ENCODE peak calls at places on chromosomes 5 and 9, in six cellular contexts. A is upper lobe of right lung, Z is HepG2, D is cardiac fibroblast, Q is tibial nerve, R is omental fat pad. J is an unnamed sample.

GRCh38 chr5:159094745-159095144 is 5.0 kb downstream of the EBF1 start:
- DNase-seq in A (no peak), Z (peak), D (peak), Q (peak), R (peak), J (no peak)

GRCh38 chr5:121762416-121762815 is 89.3 kb upstream of the FTMT start:
- DNase-seq in A (no peak), Z (no peak), D (no peak), Q (no peak), R (no peak), J (no peak)

GRCh38 chr5:62934319-62934718 is 355.7 kb downstream of the LRRC70 start:
- DNase-seq in A (no peak), Z (no peak), D (no peak), Q (no peak), R (no peak), J (no peak)

GRCh38 chr5:148416921-148417320 is 33.2 kb downstream of the FBXO38 start:
- DNase-seq in A (no peak), Z (no peak), D (peak), Q (no peak), R (no peak), J (no peak)

GRCh38 chr5:109454726-109455505 is 45.1 kb upstream of the PJA2 start:
- DNase-seq in A (no peak), Z (no peak), D (peak), Q (no peak), R (no peak), J (no peak)

GRCh38 chr5:76351577-76351976 is 51.5 kb upstream of the IQGAP2 start:
- DNase-seq in A (no peak), Z (no peak), D (no peak), Q (no peak), R (no peak), J (no peak)

GRCh38 chr5:80541392-80541791 is 28.7 kb downstream of the ANKRD34B start:
- DNase-seq in A (no peak), Z (no peak), D (peak), Q (no peak), R (no peak), J (no peak)

GRCh38 chr5:16456103-16456832 is 9.3 kb downstream of the ZNF622 start:
- DNase-seq in A (peak), Z (peak), D (peak), Q (peak), R (no peak), J (peak)

GRCh38 chr5:172641359-172642045 is 439 bp downstream of the NEURL1B start:
- DNase-seq in A (peak), Z (no peak), D (no peak), Q (no peak), R (no peak), J (no peak)

GRCh38 chr9:114791736-114792135 is 14.1 kb downstream of the TNFSF15 start:
- DNase-seq in A (no peak), Z (no peak), D (no peak), Q (no peak), R (no peak), J (no peak)

GRCh38 chr9:35697486-35697885 is 7.8 kb upstream of the TPM2 start:
- DNase-seq in A (no peak), Z (no peak), D (no peak), Q (no peak), R (no peak), J (no peak)

GRCh38 chr9:33029106-33029788 is 4.2 kb downstream of the DNAJA1 start:
- DNase-seq in A (no peak), Z (peak), D (peak), Q (no peak), R (no peak), J (no peak)

GRCh38 chr9:112764837-112765236 is 14.3 kb downstream of the SNX30 start:
- DNase-seq in A (no peak), Z (peak), D (no peak), Q (no peak), R (no peak), J (no peak)

GRCh38 chr9:16032799-16033198 is 480.0 kb downstream of the CCDC171 start:
- DNase-seq in A (no peak), Z (no peak), D (peak), Q (no peak), R (no peak), J (no peak)

GRCh38 chr5:74017112-74017511 is 391.1 kb downstream of the ARHGEF28 start:
- DNase-seq in A (no peak), Z (no peak), D (no peak), Q (no peak), R (no peak), J (no peak)

GRCh38 chr5:143376911-143377838 is 26.3 kb downstream of the NR3C1 start:
- DNase-seq in A (no peak), Z (no peak), D (peak), Q (no peak), R (no peak), J (no peak)

GRCh38 chr9:137168907-137169763 is 716 bp downstream of the LRRC26 start:
- DNase-seq in A (no peak), Z (peak), D (peak), Q (no peak), R (no peak), J (peak)

GRCh38 chr9:69213647-69214046 is 39.6 kb downstream of the TJP2 start:
- DNase-seq in A (no peak), Z (no peak), D (no peak), Q (no peak), R (no peak), J (no peak)

GRCh38 chr5:112049738-112050137 is 292.7 kb upstream of the NREP start:
- DNase-seq in A (no peak), Z (no peak), D (no peak), Q (no peak), R (no peak), J (no peak)

GRCh38 chr9:23771746-23772145 is 54.3 kb downstream of the ELAVL2 start:
- DNase-seq in A (no peak), Z (no peak), D (no peak), Q (no peak), R (no peak), J (no peak)

GRCh38 chr5:113092683-113093082 is 116.1 kb downstream of the DCP2 start:
- DNase-seq in A (no peak), Z (no peak), D (no peak), Q (peak), R (no peak), J (no peak)

GRCh38 chr5:97764700-97765099 is 581.7 kb upstream of the RIOK2 start:
- DNase-seq in A (no peak), Z (peak), D (peak), Q (no peak), R (no peak), J (no peak)

GRCh38 chr5:169174923-169175322 is 126.0 kb downstream of the SLIT3 start:
- DNase-seq in A (no peak), Z (no peak), D (no peak), Q (no peak), R (no peak), J (no peak)

GRCh38 chr9:129270903-129271431 is 92.9 kb upstream of the IER5L start:
- DNase-seq in A (peak), Z (no peak), D (peak), Q (no peak), R (no peak), J (no peak)

GRCh38 chr5:154593091-154593490 is 115.1 kb upstream of the HAND1 start:
- DNase-seq in A (no peak), Z (no peak), D (peak), Q (no peak), R (no peak), J (no peak)

GRCh38 chr9:107223381-107223780 is 59.7 kb upstream of the RAD23B start:
- DNase-seq in A (no peak), Z (no peak), D (no peak), Q (no peak), R (no peak), J (no peak)
- TF ChIP-seq CTCF in A (no peak), Z (no peak), D (no peak), Q (no peak), R (no peak), J (no peak)

GRCh38 chr9:130451509-130452388 is 7.0 kb downstream of the ASS1 start:
- DNase-seq in A (peak), Z (peak), D (peak), Q (peak), R (peak), J (no peak)

GRCh38 chr9:130454812-130455325 is 10.1 kb downstream of the ASS1 start:
- DNase-seq in A (no peak), Z (no peak), D (no peak), Q (no peak), R (no peak), J (no peak)

GRCh38 chr9:130453487-130453886 is 8.7 kb downstream of the ASS1 start:
- DNase-seq in A (no peak), Z (peak), D (peak), Q (no peak), R (peak), J (no peak)

GRCh38 chr9:130452835-130453234 is 8.1 kb downstream of the ASS1 start:
- DNase-seq in A (no peak), Z (no peak), D (no peak), Q (no peak), R (no peak), J (no peak)

DNA sequence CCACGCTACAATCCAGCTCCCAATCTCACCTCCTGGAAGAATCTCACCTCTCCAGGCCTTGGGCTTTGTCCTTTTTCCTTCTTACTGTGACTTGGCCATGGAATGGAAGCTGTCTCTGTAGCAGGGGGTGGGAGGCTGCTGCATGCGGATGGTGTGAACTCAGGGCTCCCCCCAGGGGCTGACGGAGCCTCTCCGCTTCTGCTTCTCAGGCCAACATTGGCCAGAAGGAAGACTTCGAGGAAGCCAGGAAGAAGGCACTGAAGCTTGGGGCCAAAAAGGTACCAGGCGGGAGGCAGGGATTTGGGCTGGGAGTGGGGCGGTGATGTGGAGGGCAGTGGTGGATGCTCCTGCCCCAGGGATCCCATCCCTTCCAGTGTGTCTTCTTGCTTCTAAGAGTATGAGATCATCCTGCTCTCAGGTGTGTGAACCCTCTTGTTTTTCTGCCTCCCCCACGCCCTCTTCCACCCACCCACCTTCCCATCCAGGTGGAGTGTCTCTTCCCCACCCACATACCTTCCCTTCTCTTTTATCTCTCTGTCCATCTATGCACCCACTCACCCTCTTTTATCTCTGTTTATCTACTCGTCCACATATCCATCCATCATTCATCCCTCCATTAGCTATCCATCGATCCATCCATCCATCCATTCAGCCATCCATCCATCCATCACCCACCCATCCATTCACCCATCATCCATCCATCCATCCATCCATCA is 9.5 kb downstream of the ASS1 start:
- DNase-seq in A (no peak), Z (no peak), D (no peak), Q (no peak), R (no peak), J (no peak)
- TF ChIP-seq CTCF in A (no peak), Z (no peak), D (no peak), Q (no peak), R (no peak), J (no peak)

GRCh38 chr5:67474597-67475238 is 278.1 kb upstream of the CD180 start:
- DNase-seq in A (no peak), Z (no peak), D (no peak), Q (no peak), R (no peak), J (no peak)
- TF ChIP-seq CTCF in A (no peak), Z (no peak), D (no peak), Q (no peak), R (no peak), J (no peak)

GRCh38 chr9:91164724-91165520 is 196.8 kb downstream of the AUH start:
- DNase-seq in A (peak), Z (peak), D (peak), Q (no peak), R (no peak), J (no peak)
- TF ChIP-seq CTCF in A (no peak), Z (no peak), D (no peak), Q (no peak), R (no peak), J (no peak)

DNA sequence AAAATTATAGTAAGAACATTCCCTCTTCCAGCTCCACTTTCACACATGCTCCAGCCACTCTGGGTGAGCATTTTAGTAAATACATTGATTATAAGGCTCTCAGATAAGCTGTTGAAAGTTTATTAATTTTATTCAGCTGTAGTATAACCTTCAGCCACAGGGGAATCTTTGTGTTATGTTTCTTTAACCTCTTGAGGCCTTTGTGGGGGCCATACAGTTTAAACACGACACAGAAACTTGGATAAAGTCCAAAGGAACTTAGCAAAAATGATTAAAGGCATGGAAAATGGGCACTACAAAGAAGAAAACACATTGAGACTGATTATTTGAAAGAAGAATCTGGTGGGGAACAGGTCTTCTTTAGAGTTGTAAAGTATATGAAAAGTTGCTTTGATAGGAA is 70.2 kb downstream of the AOPEP start:
- DNase-seq in A (no peak), Z (no peak), D (no peak), Q (no peak), R (no peak), J (no peak)
- TF ChIP-seq CTCF in A (no peak), Z (no peak), D (no peak), Q (no peak), R (no peak), J (no peak)

DNA sequence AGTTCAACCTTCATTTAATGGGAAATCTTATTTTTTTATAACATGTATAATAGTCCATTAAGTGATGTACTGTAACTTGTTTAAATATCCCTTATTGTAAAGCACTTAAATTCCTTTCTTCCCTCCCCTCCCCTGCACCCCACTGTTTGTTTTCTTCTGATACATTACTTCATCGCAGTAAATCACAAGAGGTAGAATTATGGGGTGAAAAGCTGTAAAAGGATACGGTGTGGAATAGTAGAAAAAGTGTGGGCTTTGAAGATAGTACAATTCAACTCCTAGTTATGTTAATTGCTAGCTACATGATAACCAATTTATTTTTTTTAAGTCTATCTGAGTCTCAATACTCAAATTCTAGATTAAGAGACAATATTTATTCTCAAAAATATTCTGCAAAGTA is 41.9 kb upstream of the MACIR start:
- DNase-seq in A (no peak), Z (no peak), D (no peak), Q (no peak), R (no peak), J (no peak)
- TF ChIP-seq CTCF in A (no peak), Z (no peak), D (no peak), Q (no peak), R (no peak), J (no peak)

DNA sequence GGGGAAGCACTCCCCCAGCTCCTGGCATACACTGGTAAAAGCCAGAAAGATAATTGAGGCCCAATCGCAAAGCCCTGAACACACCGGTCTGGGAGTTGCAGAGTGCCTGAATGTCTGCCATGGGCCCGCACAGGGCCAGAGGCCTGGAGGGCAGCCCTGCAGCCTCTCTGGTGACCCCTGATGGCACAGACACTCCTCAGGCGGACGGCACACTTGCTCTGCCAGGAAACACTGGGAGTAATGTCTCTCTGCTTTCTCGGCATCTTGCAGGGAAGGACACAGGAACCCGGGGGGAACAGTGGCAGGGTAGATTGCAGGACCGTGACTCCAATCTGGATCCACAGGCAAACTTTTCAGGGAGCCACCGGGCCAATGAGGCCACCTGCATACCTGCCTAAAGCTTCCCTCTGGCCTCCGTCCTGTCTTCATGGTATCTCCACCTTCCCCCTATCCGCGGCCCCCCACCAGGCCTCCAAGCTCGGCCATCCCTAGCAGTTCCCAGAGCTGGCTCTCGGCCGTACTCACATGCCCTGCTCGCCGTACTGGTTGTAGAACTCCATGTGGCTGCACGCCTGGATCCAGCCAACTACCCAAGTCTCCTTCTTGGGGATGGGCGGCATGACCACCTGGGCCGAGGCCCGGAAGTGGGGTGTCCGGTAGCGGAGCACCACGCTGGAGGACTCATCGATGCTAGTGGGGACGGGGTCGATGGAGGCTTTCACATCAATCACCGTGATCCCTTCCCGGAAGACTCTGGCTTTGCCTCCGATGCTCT is 791 bp downstream of the FAM78A start:
- DNase-seq in A (no peak), Z (peak), D (no peak), Q (no peak), R (no peak), J (no peak)
- TF ChIP-seq CTCF in A (peak), Z (peak), D (peak), Q (no peak), R (no peak), J (no peak)

GRCh38 chr5:171599957-171600612 is 180.6 kb downstream of the FGF18 start:
- DNase-seq in A (no peak), Z (no peak), D (no peak), Q (no peak), R (no peak), J (no peak)

GRCh38 chr5:171596391-171596878 is 177.0 kb downstream of the FGF18 start:
- DNase-seq in A (peak), Z (no peak), D (peak), Q (no peak), R (no peak), J (no peak)

GRCh38 chr5:171599396-171599795 is 179.9 kb downstream of the FGF18 start:
- DNase-seq in A (no peak), Z (no peak), D (no peak), Q (no peak), R (no peak), J (no peak)

GRCh38 chr5:171600736-171601265 is 181.4 kb downstream of the FGF18 start:
- DNase-seq in A (no peak), Z (no peak), D (peak), Q (peak), R (no peak), J (no peak)

GRCh38 chr5:171598279-171599152 is 179.1 kb downstream of the FGF18 start:
- DNase-seq in A (no peak), Z (no peak), D (no peak), Q (no peak), R (no peak), J (no peak)
- TF ChIP-seq CTCF in A (peak), Z (peak), D (no peak), Q (no peak), R (no peak), J (peak)

DNA sequence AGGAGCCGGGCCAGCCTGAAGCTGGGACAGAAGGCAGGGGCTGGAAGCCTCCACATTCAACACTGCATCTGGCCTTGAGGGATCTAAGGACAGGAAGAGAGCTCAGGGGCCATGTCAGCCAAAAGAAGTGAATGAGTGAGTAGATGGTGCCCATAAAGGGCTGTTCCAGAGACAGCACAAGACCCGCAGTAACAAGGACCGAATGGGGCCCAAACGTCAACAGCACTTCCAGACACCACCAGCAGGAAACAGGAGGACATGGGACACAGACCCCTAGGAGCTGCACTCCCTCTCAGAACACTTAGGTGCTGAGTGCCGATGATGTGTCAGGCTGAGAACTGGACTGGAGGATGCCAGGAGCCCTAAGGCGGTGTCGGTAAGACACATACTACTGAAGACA is 114.8 kb upstream of the FAM120A start:
- DNase-seq in A (no peak), Z (no peak), D (no peak), Q (no peak), R (no peak), J (no peak)
- TF ChIP-seq CTCF in A (no peak), Z (no peak), D (no peak), Q (no peak), R (no peak), J (no peak)

GRCh38 chr5:138352722-138353549 is 451 bp downstream of the KDM3B start:
- DNase-seq in A (peak), Z (peak), D (peak), Q (peak), R (no peak), J (no peak)
- TF ChIP-seq CTCF in A (peak), Z (peak), D (no peak), Q (peak), R (no peak), J (peak)

J was measured in D721Med.